ENCODE peak calls at places on chromosome 21, in six cellular contexts. One of them, this sample, is unnamed.

GRCh38 chr21:37198989-37199924 is 67.9 kb downstream of the VPS26C start:
- DNase-seq in dorsolateral prefrontal cortex: no peak
- DNase-seq in K562: no peak
- DNase-seq in PC-3: peak; percentile 91
- DNase-seq in thyroid gland: no peak
- DNase-seq in prostate gland: no peak
- DNase-seq in this sample: peak; percentile 20

GRCh38 chr21:42351626-42352432 is 1.0 kb upstream of the TFF2 start:
- DNase-seq in dorsolateral prefrontal cortex: peak; percentile 5
- DNase-seq in PC-3: no peak
- DNase-seq in K562: no peak
- DNase-seq in prostate gland: no peak
- DNase-seq in thyroid gland: no peak
- DNase-seq in this sample: no peak

GRCh38 chr21:41641510-41641815 is 125.4 kb downstream of the RIPK4 start:
- DNase-seq in K562: no peak
- DNase-seq in prostate gland: no peak
- DNase-seq in dorsolateral prefrontal cortex: no peak
- DNase-seq in PC-3: no peak
- DNase-seq in thyroid gland: no peak
- DNase-seq in this sample: no peak

GRCh38 chr21:29155118-29155932 is 24.9 kb downstream of the MAP3K7CL start:
- DNase-seq in dorsolateral prefrontal cortex: no peak
- DNase-seq in prostate gland: peak; percentile 68
- DNase-seq in thyroid gland: peak; percentile 42
- DNase-seq in PC-3: peak; percentile 39
- DNase-seq in K562: no peak
- DNase-seq in this sample: peak; percentile 60

GRCh38 chr21:15521644-15522001 is 208.2 kb upstream of the USP25 start:
- DNase-seq in PC-3: no peak
- DNase-seq in prostate gland: no peak
- DNase-seq in K562: no peak
- DNase-seq in dorsolateral prefrontal cortex: no peak
- DNase-seq in thyroid gland: no peak
- DNase-seq in this sample: peak; percentile 78

GRCh38 chr21:42193131-42193671 is 25.7 kb upstream of the ABCG1 start:
- DNase-seq in PC-3: peak; percentile 27
- DNase-seq in dorsolateral prefrontal cortex: no peak
- DNase-seq in thyroid gland: no peak
- DNase-seq in K562: no peak
- DNase-seq in prostate gland: no peak
- DNase-seq in this sample: no peak

GRCh38 chr21:14620152-14620551 is 74.0 kb upstream of the SAMSN1 start:
- DNase-seq in prostate gland: no peak
- DNase-seq in K562: no peak
- DNase-seq in thyroid gland: no peak
- DNase-seq in PC-3: no peak
- DNase-seq in dorsolateral prefrontal cortex: no peak
- DNase-seq in this sample: no peak

GRCh38 chr21:40049031-40049958 is 182.1 kb downstream of the PCP4 start:
- DNase-seq in prostate gland: no peak
- DNase-seq in PC-3: no peak
- DNase-seq in thyroid gland: peak; percentile 37
- DNase-seq in dorsolateral prefrontal cortex: no peak
- DNase-seq in K562: no peak
- DNase-seq in this sample: peak; percentile 62

GRCh38 chr21:15543473-15543872 is 186.3 kb upstream of the USP25 start:
- DNase-seq in PC-3: no peak
- DNase-seq in prostate gland: no peak
- DNase-seq in thyroid gland: no peak
- DNase-seq in K562: no peak
- DNase-seq in dorsolateral prefrontal cortex: no peak
- DNase-seq in this sample: no peak

GRCh38 chr21:30515681-30516080 is 13.7 kb upstream of the KRTAP19-5 start:
- DNase-seq in PC-3: no peak
- DNase-seq in dorsolateral prefrontal cortex: no peak
- DNase-seq in thyroid gland: peak; percentile 68
- DNase-seq in K562: no peak
- DNase-seq in prostate gland: no peak
- DNase-seq in this sample: no peak

GRCh38 chr21:36471254-36471723 is 8.6 kb downstream of the CLDN14 start:
- DNase-seq in PC-3: peak; percentile 93
- DNase-seq in K562: no peak
- DNase-seq in prostate gland: no peak
- DNase-seq in thyroid gland: no peak
- DNase-seq in dorsolateral prefrontal cortex: no peak
- DNase-seq in this sample: peak; percentile 76

GRCh38 chr21:36481639-36482038 is 1.7 kb upstream of the CLDN14 start:
- DNase-seq in PC-3: no peak
- DNase-seq in prostate gland: no peak
- DNase-seq in K562: no peak
- DNase-seq in thyroid gland: no peak
- DNase-seq in dorsolateral prefrontal cortex: no peak
- DNase-seq in this sample: no peak

GRCh38 chr21:42061195-42061865 is 9.8 kb upstream of the UMODL1 start:
- DNase-seq in K562: no peak
- DNase-seq in dorsolateral prefrontal cortex: no peak
- DNase-seq in PC-3: no peak
- DNase-seq in prostate gland: no peak
- DNase-seq in thyroid gland: no peak
- DNase-seq in this sample: no peak

GRCh38 chr21:32278518-32279376 is at the start of gene MIS18A:
- DNase-seq in K562: peak; percentile 98
- DNase-seq in prostate gland: peak; percentile 91
- DNase-seq in dorsolateral prefrontal cortex: peak; percentile 85
- DNase-seq in PC-3: peak; percentile 98
- DNase-seq in thyroid gland: peak; percentile 97
- DNase-seq in this sample: peak; percentile 98
- TF ChIP-seq CTCF in K562: no peak
- TF ChIP-seq CTCF in prostate gland: peak; percentile 50
- TF ChIP-seq CTCF in dorsolateral prefrontal cortex: peak; percentile 48
- TF ChIP-seq CTCF in PC-3: no peak
- TF ChIP-seq CTCF in thyroid gland: no peak
- TF ChIP-seq CTCF in this sample: peak; percentile 9

DNA sequence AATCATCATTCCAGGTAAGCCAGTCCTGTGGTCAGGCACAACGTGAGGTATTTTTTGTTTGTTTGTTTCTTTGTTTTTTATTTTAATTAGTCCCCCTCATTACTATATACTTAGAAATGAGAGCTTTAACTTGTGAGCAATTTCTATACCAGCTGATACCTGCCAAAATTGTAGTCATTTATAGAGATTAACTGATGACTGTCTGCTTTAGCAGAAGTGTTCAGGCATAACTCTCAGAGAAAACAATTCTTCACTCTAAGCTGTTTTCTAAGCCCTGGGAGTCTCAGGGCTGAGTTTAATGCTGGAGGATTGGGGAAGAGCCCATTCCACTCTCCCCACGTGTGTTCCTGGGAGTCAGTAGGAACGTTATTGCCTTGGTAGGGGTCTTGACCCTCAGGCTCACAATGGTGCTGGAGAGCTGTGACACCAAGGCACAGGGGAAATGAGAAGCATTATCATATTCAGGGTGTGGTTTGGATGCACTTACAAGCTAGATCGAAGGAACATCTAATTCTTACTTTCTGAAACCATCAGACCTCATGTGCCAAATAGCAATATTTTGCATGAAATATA is 168.2 kb downstream of the CLIC6 start:
- DNase-seq in thyroid gland: no peak
- DNase-seq in prostate gland: no peak
- DNase-seq in dorsolateral prefrontal cortex: no peak
- DNase-seq in PC-3: no peak
- DNase-seq in K562: no peak
- DNase-seq in this sample: no peak
- H3K4me3 ChIP-seq in thyroid gland: no peak overlapping the region
- H3K4me3 ChIP-seq in prostate gland: no peak overlapping the region
- H3K4me3 ChIP-seq in dorsolateral prefrontal cortex: no peak overlapping the region
- H3K4me3 ChIP-seq in PC-3: peak overlapping the region; percentile 7
- H3K4me3 ChIP-seq in K562: no peak overlapping the region
- H3K4me3 ChIP-seq in this sample: no peak overlapping the region

GRCh38 chr21:38533887-38534286 is 35.6 kb upstream of the ERG start:
- DNase-seq in thyroid gland: no peak
- DNase-seq in K562: no peak
- DNase-seq in prostate gland: no peak
- DNase-seq in dorsolateral prefrontal cortex: no peak
- DNase-seq in PC-3: no peak
- DNase-seq in this sample: no peak

GRCh38 chr21:38534591-38534990 is 36.3 kb upstream of the ERG start:
- DNase-seq in K562: no peak
- DNase-seq in PC-3: no peak
- DNase-seq in dorsolateral prefrontal cortex: no peak
- DNase-seq in thyroid gland: no peak
- DNase-seq in prostate gland: no peak
- DNase-seq in this sample: no peak

GRCh38 chr21:38527737-38528136 is 29.5 kb upstream of the ERG start:
- DNase-seq in dorsolateral prefrontal cortex: no peak
- DNase-seq in PC-3: no peak
- DNase-seq in prostate gland: no peak
- DNase-seq in thyroid gland: no peak
- DNase-seq in K562: no peak
- DNase-seq in this sample: no peak

GRCh38 chr21:38531610-38532009 is 33.3 kb upstream of the ERG start:
- DNase-seq in dorsolateral prefrontal cortex: no peak
- DNase-seq in K562: no peak
- DNase-seq in prostate gland: no peak
- DNase-seq in thyroid gland: no peak
- DNase-seq in PC-3: no peak
- DNase-seq in this sample: no peak

DNA sequence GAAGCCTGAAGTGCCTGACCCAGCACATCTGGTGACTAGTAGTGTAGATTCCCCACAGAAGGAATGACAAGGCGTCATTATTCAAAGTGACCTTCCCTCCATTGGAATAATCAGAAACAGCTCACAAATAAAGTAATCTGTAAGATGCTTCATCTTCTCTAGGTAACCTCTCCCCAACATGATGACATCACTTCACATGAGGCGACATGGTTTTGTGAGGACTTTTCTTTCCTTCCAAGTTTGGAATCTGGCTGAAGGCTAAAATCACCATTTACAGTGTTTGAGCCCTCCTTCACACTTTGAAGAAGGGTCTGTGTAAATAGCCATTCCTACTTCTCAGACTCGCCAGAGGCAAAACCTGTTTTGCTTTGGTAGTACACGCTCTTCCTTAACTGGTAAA is 32.9 kb upstream of the ERG start:
- DNase-seq in K562: no peak
- DNase-seq in thyroid gland: no peak
- DNase-seq in PC-3: no peak
- DNase-seq in dorsolateral prefrontal cortex: no peak
- DNase-seq in prostate gland: no peak
- DNase-seq in this sample: no peak
- H3K27me3 ChIP-seq in K562: peaks cover 23% of the 10 kb centered on the region
- H3K27me3 ChIP-seq in thyroid gland: no peaks in the 10 kb centered on the region
- H3K27me3 ChIP-seq in PC-3: peaks cover 54% of the 10 kb centered on the region
- H3K27me3 ChIP-seq in dorsolateral prefrontal cortex: no peaks in the 10 kb centered on the region
- H3K27me3 ChIP-seq in prostate gland: no peaks in the 10 kb centered on the region
- H3K27me3 ChIP-seq in this sample: no peaks in the 10 kb centered on the region

DNA sequence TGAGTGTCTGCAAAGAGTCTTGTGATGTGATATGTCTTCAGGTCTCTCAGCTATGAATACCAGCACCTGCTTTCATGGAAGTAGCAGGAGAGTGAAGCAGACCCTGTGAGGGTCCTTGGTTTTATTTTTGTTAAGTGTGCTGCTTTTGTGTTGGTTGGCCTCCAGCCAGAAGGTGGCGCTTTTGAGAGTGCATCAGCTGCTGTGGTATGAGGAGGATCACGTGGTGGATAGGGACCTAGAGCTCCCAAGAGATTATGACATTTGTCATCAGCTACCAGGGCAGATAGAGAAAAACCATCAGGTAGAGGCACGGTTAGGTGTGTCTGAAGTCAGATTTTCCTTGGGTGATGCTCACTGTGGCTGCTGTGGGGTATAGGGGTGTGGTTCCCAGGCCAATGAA is 1232.1 kb downstream of the MRPL39 start:
- DNase-seq in PC-3: no peak
- DNase-seq in K562: no peak
- DNase-seq in dorsolateral prefrontal cortex: no peak
- DNase-seq in thyroid gland: peak; percentile 35
- DNase-seq in prostate gland: no peak
- DNase-seq in this sample: no peak
- TF ChIP-seq CTCF in PC-3: peak; percentile 41
- TF ChIP-seq CTCF in K562: peak; percentile 27
- TF ChIP-seq CTCF in dorsolateral prefrontal cortex: no peak
- TF ChIP-seq CTCF in thyroid gland: no peak
- TF ChIP-seq CTCF in prostate gland: no peak
- TF ChIP-seq CTCF in this sample: no peak

DNA sequence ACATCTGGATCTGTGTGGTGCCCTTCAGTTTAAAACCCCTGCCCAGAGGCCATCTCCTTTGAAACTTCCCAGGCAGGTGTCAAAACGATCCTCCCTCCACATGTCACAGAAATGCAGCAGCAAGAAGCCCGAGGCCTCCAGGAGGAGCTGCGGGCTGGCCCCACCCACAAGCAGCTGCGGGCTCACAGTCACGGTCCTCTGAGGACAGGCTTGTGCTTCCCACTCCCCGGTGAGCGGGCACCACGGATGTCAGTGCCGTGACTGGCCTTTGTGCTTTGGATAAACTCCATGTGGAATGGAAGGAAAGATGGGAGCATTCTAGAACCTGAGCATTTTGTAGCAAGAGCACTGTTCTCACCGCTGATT is 65.8 kb downstream of the SIK1 start:
- DNase-seq in prostate gland: peak; percentile 67
- DNase-seq in PC-3: no peak
- DNase-seq in K562: no peak
- DNase-seq in thyroid gland: no peak
- DNase-seq in dorsolateral prefrontal cortex: no peak
- DNase-seq in this sample: peak; percentile 33
- H3K4me3 ChIP-seq in prostate gland: no peak overlapping the region
- H3K4me3 ChIP-seq in PC-3: no peak overlapping the region
- H3K4me3 ChIP-seq in K562: no peak overlapping the region
- H3K4me3 ChIP-seq in thyroid gland: no peak overlapping the region
- H3K4me3 ChIP-seq in dorsolateral prefrontal cortex: no peak overlapping the region
- H3K4me3 ChIP-seq in this sample: no peak overlapping the region